ENCODE peak calls at places on chromosomes 1 and 21, in six cellular contexts. M, B, X, P, J and E are unnamed samples.

GRCh38 chr1:9281071-9281827 is 11.4 kb upstream of the SPSB1 start:
- ATAC-seq in M (no peak), B (no peak), X (no peak), P (no peak), J (no peak), E (no peak)

GRCh38 chr1:227898502-227899140 is 49.1 kb downstream of the WNT9A start:
- ATAC-seq in M (peak), B (no peak), X (no peak), P (no peak), J (no peak), E (no peak)

GRCh38 chr1:241007668-241008067 is 349.3 kb downstream of the RGS7 start:
- ATAC-seq in M (no peak), B (no peak), X (no peak), P (no peak), J (peak), E (no peak)

GRCh38 chr1:8061210-8061609 is 35.1 kb upstream of the ERRFI1 start:
- ATAC-seq in M (no peak), B (peak), X (no peak), P (peak), J (peak), E (no peak)

GRCh38 chr1:31436596-31437432 is 23.8 kb downstream of the SERINC2 start:
- ATAC-seq in M (no peak), B (no peak), X (no peak), P (no peak), J (no peak), E (no peak)

GRCh38 chr1:18157968-18158367 is 50.4 kb downstream of the IGSF21 start:
- ATAC-seq in M (no peak), B (no peak), X (no peak), P (no peak), J (no peak), E (no peak)

GRCh38 chr1:182766881-182767645 is 22.5 kb upstream of the NPL start:
- ATAC-seq in M (no peak), B (no peak), X (no peak), P (no peak), J (no peak), E (no peak)

GRCh38 chr21:27261676-27262075 is 294.8 kb upstream of the ADAMTS5 start:
- ATAC-seq in M (no peak), B (no peak), X (no peak), P (no peak), J (no peak), E (no peak)

GRCh38 chr1:115332813-115333608 is 5.0 kb downstream of the NGF start:
- ATAC-seq in M (no peak), B (no peak), X (no peak), P (no peak), J (peak), E (no peak)

GRCh38 chr1:166086113-166086908 is 80.5 kb downstream of the FAM78B start:
- ATAC-seq in M (no peak), B (no peak), X (no peak), P (no peak), J (no peak), E (no peak)

GRCh38 chr1:11037740-11038182 is 9.3 kb downstream of the MASP2 start:
- ATAC-seq in M (peak), B (peak), X (peak), P (peak), J (peak), E (peak)

GRCh38 chr1:52553372-52554266 is 727 bp upstream of the TUT4 start:
- ATAC-seq in M (peak), B (peak), X (peak), P (peak), J (peak), E (peak)